ENCODE peak calls at places on chromosomes 7 and 10, in seven cellular contexts. U, V, E, S, B, N and K are unnamed samples.

GRCh38 chr7:73968511-73968910 is 59.5 kb upstream of the ELN start:
- DNase-seq in B (no peak), N (no peak), S (no peak), U (no peak), V (peak), E (no peak), K (no peak)

GRCh38 chr7:55018361-55019328 is at the start of gene EGFR:
- DNase-seq in N (peak), E (peak), U (peak), V (peak), B (peak), S (peak), K (no peak)

GRCh38 chr10:133235265-133235664 is 2.4 kb upstream of the VENTX start:
- DNase-seq in S (no peak), U (no peak), N (no peak), V (no peak), E (no peak), B (no peak), K (no peak)

GRCh38 chr10:71462642-71462935 is 65.9 kb downstream of the CDH23 start:
- DNase-seq in N (no peak), E (no peak), B (no peak), U (no peak), S (no peak), V (no peak), K (no peak)

GRCh38 chr7:125347264-125347663 is 417.6 kb upstream of the POT1 start:
- DNase-seq in U (no peak), S (no peak), N (no peak), E (no peak), V (no peak), B (no peak), K (no peak)

GRCh38 chr10:62582804-62583208 is 208.6 kb downstream of the ZNF365 start:
- DNase-seq in B (peak), E (peak), U (no peak), N (peak), S (peak), V (peak), K (no peak)

GRCh38 chr10:132878091-132878729 is 64.2 kb downstream of the CFAP46 start:
- DNase-seq in V (no peak), U (no peak), E (no peak), S (peak), N (peak), B (no peak), K (no peak)

GRCh38 chr10:95295031-95295755 is 4.4 kb upstream of the PDLIM1 start:
- DNase-seq in N (peak), V (peak), B (no peak), S (peak), E (peak), U (no peak), K (peak)

GRCh38 chr10:103839513-103839864 is 15.9 kb downstream of the SH3PXD2A start:
- DNase-seq in U (no peak), B (no peak), V (no peak), S (no peak), E (no peak), N (no peak), K (no peak)

GRCh38 chr10:84331091-84331490 is 2.7 kb downstream of the CCSER2 start:
- DNase-seq in V (no peak), E (no peak), N (no peak), B (no peak), S (no peak), U (no peak), K (no peak)

GRCh38 chr10:37496061-37496460 is 361.3 kb downstream of the ZNF248 start:
- DNase-seq in S (no peak), N (no peak), E (no peak), U (no peak), B (no peak), V (no peak), K (no peak)

GRCh38 chr7:132654150-132654549 is 77.9 kb upstream of the PLXNA4 start:
- DNase-seq in S (no peak), E (no peak), N (no peak), V (peak), U (peak), B (no peak), K (peak)

GRCh38 chr7:55339033-55339995 is 25.8 kb upstream of the LANCL2 start:
- DNase-seq in U (no peak), N (no peak), V (no peak), B (no peak), S (no peak), E (no peak), K (no peak)

GRCh38 chr7:69670701-69671100 is 72.4 kb downstream of the AUTS2 start:
- DNase-seq in N (peak), U (no peak), B (peak), S (no peak), E (no peak), V (peak), K (no peak)

GRCh38 chr7:2156756-2157472 is 75.8 kb downstream of the MAD1L1 start:
- DNase-seq in S (no peak), V (no peak), E (no peak), B (no peak), N (no peak), U (no peak), K (no peak)

GRCh38 chr10:1726861-1727260 is 10.5 kb downstream of the ADARB2 start:
- DNase-seq in V (no peak), N (no peak), U (no peak), E (no peak), B (no peak), S (no peak), K (no peak)

GRCh38 chr10:72027498-72027897 is 60.9 kb downstream of the SPOCK2 start:
- DNase-seq in U (peak), B (no peak), N (no peak), E (no peak), V (peak), S (no peak), K (no peak)

GRCh38 chr7:99504281-99504602 is 220 bp upstream of the ZKSCAN5 start:
- DNase-seq in B (peak), E (no peak), N (no peak), U (peak), V (no peak), S (no peak), K (no peak)

GRCh38 chr7:156732091-156732621 is 91.6 kb downstream of the RNF32 start:
- DNase-seq in E (no peak), N (no peak), S (no peak), V (peak), B (no peak), U (no peak), K (no peak)

GRCh38 chr7:114356133-114356532 is 58.5 kb upstream of the FOXP2 start:
- DNase-seq in B (no peak), U (no peak), V (no peak), S (no peak), N (peak), E (no peak), K (no peak)

GRCh38 chr7:128011079-128011670 is 20.1 kb downstream of the LRRC4 start:
- DNase-seq in S (no peak), E (no peak), V (no peak), N (no peak), U (no peak), B (no peak), K (no peak)

GRCh38 chr7:23206511-23206867 is 24.6 kb downstream of the NUP42 start:
- DNase-seq in S (no peak), U (no peak), N (no peak), B (no peak), E (no peak), V (no peak), K (no peak)
- H3K4me3 ChIP-seq in S (no peak), U (no peak), N (no peak), B (no peak), E (peak), V (peak), K (no peak)

GRCh38 chr7:140509789-140510188 is 30.5 kb upstream of the MKRN1 start:
- DNase-seq in U (no peak), B (no peak), S (no peak), N (no peak), V (no peak), E (no peak), K (no peak)

GRCh38 chr7:140512317-140513000 is 33.2 kb upstream of the MKRN1 start:
- DNase-seq in N (no peak), S (no peak), V (peak), U (peak), E (peak), B (no peak), K (no peak)

GRCh38 chr7:140501941-140502340 is 22.6 kb upstream of the MKRN1 start:
- DNase-seq in U (no peak), S (no peak), N (no peak), E (no peak), V (no peak), B (no peak), K (no peak)

GRCh38 chr7:140506788-140507464 is 27.6 kb upstream of the MKRN1 start:
- DNase-seq in S (no peak), N (peak), E (peak), U (no peak), V (peak), B (peak), K (peak)
- TF ChIP-seq CTCF in S (no peak), N (no peak), E (no peak), U (no peak), V (peak), B (peak), K (no peak)

DNA sequence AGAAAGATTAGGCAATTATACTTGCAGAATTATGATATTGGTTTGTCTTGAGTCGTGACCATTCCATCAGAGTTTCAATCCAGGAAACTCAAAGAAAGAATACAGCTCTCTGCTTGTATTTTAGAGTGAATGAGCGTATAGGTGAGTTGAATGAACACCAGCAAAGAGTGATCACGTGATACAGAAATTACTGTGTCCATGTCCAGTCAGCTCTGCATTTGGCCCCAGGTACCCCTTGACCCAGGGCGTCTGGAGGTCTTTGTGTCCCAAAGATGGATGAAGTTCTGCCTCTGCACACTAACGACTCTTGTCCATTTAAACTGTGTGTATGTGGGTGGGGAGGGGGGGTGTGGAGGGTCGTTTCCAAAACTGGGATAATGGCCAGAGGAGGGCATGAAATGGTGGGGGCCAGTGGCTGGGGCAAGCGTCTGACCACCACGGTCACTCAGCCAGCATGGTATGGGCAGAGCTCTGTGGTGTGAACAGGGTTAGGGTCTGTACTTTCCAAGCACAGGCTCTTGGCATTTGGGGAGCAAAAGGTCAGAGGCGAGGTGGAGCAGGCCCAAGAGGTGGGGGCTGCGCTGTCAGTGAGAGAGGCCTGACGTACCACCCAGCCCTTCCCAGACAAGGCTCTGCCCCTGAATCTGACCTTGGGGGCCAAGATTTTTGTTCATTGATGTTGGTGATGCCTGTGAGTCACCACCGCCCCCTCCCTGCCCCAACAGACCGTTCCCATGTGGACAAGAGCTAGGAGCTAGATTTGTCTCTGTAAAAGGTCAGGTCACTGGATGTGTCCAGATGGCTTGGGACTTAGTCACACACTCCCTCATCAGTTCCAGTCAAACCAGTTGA is 1.4 kb downstream of the PTPRE start:
- DNase-seq in U (peak), V (peak), E (no peak), B (no peak), S (peak), N (peak), K (no peak)
- H3K4me3 ChIP-seq in U (no peak), V (peak), E (peak), B (peak), S (no peak), N (peak), K (no peak)

DNA sequence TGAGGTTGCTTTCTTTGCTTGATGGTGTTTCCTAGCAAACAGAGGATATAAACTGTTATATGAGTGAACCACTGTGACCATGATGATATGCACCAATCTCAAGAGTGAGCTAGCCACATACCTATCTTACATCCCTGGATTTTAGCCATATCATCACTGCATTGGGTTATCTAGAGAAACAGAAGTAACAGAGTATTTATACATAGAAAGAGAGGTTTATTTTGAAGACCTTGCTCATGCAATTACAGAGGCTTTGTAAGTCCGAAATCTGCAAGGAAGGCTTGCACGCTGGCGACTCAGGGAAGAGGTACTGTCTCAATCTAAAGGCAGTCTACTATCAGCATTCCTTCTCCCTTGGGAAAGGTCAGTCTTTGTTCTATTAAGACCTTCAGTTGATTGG is 11.8 kb upstream of the PON2 start:
- DNase-seq in E (no peak), B (no peak), U (no peak), N (no peak), V (no peak), S (no peak), K (no peak)
- TF ChIP-seq CTCF in E (no peak), B (no peak), U (no peak), N (no peak), V (no peak), S (no peak), K (no peak)

GRCh38 chr7:80134536-80135305 is at the start of gene GNAI1:
- DNase-seq in E (peak), V (peak), S (peak), U (peak), B (no peak), N (peak), K (peak)
- H3K4me3 ChIP-seq in E (peak), V (peak), S (peak), U (peak), B (peak), N (peak), K (peak)

DNA sequence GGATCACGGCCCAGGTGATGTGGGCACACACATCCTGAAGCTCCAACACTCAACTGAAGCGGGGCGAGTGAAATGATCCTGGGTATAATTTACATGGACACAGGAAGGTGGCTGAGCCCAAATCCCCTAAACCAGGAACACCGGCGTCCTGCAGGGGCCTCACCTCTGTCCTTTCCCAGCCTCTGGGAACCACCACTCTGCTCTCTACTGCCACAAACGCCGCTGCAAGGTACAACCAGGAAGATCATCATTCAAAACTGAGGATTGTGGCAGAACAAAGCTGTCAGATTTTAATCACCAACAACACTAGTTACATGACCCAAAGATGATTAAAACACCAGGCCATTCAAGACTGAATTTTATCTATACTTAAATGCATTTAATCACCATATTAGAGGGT is 104.0 kb downstream of the DIP2C start:
- DNase-seq in U (no peak), E (no peak), B (no peak), N (no peak), V (no peak), S (peak), K (no peak)
- TF ChIP-seq CTCF in U (no peak), E (no peak), B (peak), N (no peak), V (no peak), S (no peak), K (no peak)

DNA sequence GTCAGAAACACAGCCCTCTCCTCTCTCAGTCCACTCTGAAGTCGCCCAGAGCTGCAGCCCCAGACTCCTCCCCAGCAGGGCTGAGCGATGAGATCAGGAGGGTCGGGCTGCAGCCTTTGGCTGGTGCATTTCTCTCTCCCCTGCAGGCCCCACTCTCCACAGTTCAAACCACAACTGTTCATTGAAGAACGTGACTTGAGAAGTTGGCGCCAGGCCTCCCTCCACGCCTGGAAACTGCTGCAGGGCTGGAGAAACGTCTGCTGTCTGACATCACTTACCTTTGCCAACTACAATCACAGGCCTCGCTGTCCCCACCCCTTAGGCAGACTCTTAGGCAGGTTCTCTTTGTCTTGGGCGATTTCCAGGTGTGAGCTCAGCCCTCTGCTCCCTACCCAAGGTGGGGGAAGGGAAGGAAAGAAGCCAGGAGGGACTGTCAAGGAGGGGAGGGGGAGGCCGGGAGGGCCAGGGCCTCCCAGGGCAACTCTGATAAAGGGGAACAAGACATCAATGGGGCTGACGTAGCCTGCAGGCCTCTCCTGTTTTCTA is 32.8 kb downstream of the CALML5 start:
- DNase-seq in V (peak), N (peak), B (peak), U (no peak), E (no peak), S (no peak), K (no peak)
- H3K4me3 ChIP-seq in V (no peak), N (no peak), B (no peak), U (no peak), E (no peak), S (no peak), K (no peak)

GRCh38 chr7:50371551-50372021 is 67.1 kb downstream of the IKZF1 start:
- DNase-seq in B (no peak), E (no peak), V (no peak), S (no peak), U (no peak), N (no peak), K (peak)

GRCh38 chr7:50368366-50368765 is 63.9 kb downstream of the IKZF1 start:
- DNase-seq in N (no peak), E (no peak), S (no peak), V (no peak), B (no peak), U (no peak), K (peak)

GRCh38 chr7:50367570-50367969 is 63.1 kb downstream of the IKZF1 start:
- DNase-seq in V (no peak), S (no peak), B (no peak), N (no peak), E (no peak), U (no peak), K (no peak)

GRCh38 chr7:50370884-50371283 is 66.4 kb downstream of the IKZF1 start:
- DNase-seq in E (no peak), U (no peak), V (no peak), N (no peak), B (no peak), S (no peak), K (no peak)

DNA sequence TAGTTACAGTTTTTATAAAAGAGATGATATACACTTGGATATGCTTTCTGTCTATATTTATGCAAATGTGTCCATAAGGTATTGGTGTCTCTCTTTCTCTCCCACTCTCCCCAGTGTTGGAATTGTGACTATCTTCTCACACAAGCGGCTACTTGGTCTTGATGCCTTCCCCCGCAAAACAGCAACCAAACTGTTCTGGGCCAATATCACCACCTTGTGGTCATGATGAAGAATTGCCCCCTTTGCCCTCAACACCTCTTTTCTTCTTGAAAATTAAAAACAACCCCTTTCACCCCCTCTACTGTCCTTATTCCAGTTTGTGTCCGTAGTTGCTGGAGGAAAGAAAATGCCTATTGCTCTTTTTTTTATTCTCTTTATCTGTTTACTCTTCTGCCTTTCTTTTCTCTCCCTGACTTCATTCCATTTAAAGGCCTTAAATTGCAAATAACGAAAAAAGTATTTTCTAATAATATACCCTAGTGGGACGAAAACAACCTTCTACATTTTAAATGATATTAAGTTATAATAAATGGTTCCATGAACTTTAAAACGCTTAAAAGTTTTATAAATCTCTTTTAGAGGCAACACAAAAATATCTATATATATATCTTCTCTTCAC is 65.0 kb downstream of the IKZF1 start:
- DNase-seq in B (no peak), N (peak), U (peak), E (no peak), V (peak), S (no peak), K (peak)
- TF ChIP-seq CTCF in B (peak), N (peak), U (peak), E (no peak), V (peak), S (no peak), K (peak)